ENCODE peak calls at places on chromosomes 4 and X, in seven cellular contexts. G, H, E, I, B, C and N are unnamed samples. For H3K36me3, the result is how much of the 10 kb centered on the place peaks cover.

GRCh38 chr4:81550005-81550896 is 78.5 kb upstream of the RASGEF1B start:
- DNase-seq in B (peak), C (no peak), G (no peak), I (no peak), H (no peak), E (no peak), N (no peak)

GRCh38 chr4:81021526-81021944 is 9.0 kb upstream of the BMP3 start:
- DNase-seq in I (no peak), H (no peak), C (peak), G (peak), E (no peak), B (no peak), N (no peak)

GRCh38 chr4:62260256-62260655 is 1060.1 kb downstream of the ADGRL3 start:
- DNase-seq in B (peak), G (no peak), E (no peak), I (no peak), C (no peak), H (no peak), N (no peak)

GRCh38 chr4:174377613-174378012 is 93.9 kb downstream of the CEP44 start:
- DNase-seq in B (no peak), E (no peak), G (no peak), C (no peak), H (no peak), I (no peak), N (no peak)

GRCh38 chrX:43728002-43728401 is 71.9 kb downstream of the MAOA start:
- DNase-seq in H (no peak), G (no peak), E (no peak), B (no peak), C (no peak), I (no peak), N (no peak)

GRCh38 chr4:13088726-13089658 is 395.1 kb downstream of the RAB28 start:
- DNase-seq in G (no peak), B (no peak), H (no peak), E (no peak), I (no peak), C (no peak), N (no peak)

GRCh38 chr4:76216521-76216920 is 2.9 kb upstream of the SCARB2 start:
- DNase-seq in B (no peak), H (no peak), E (no peak), I (no peak), C (no peak), G (no peak), N (no peak)

GRCh38 chr4:150006197-150006596 is 72.0 kb upstream of the DCLK2 start:
- DNase-seq in C (no peak), E (no peak), H (no peak), I (no peak), B (no peak), G (no peak), N (no peak)

GRCh38 chr4:96228463-96228862 is 388.6 kb downstream of the PDHA2 start:
- DNase-seq in G (no peak), C (no peak), H (no peak), B (no peak), E (no peak), I (no peak), N (no peak)

GRCh38 chr4:73707918-73708577 is 32.3 kb upstream of the CXCL8 start:
- DNase-seq in B (no peak), I (no peak), E (no peak), G (peak), H (no peak), C (peak), N (no peak)

GRCh38 chr4:18698119-18698883 is 676.7 kb upstream of the LCORL start:
- DNase-seq in B (no peak), C (no peak), I (no peak), G (no peak), E (no peak), H (no peak), N (no peak)

GRCh38 chr4:95231713-95232112 is 317.1 kb downstream of the UNC5C start:
- DNase-seq in G (peak), C (no peak), B (no peak), I (no peak), H (no peak), E (no peak), N (no peak)

GRCh38 chrX:66633541-66633940 is 5.3 kb downstream of the EDA2R start:
- DNase-seq in C (no peak), G (no peak), B (no peak), I (no peak), H (no peak), E (no peak), N (no peak)

GRCh38 chrX:49754238-49754857 is 58.6 kb upstream of the PAGE1 start:
- DNase-seq in G (peak), H (peak), E (peak), I (no peak), B (peak), C (no peak), N (peak)

GRCh38 chr4:69984030-69984443 is 11.7 kb upstream of the STATH start:
- DNase-seq in I (no peak), B (no peak), H (no peak), C (no peak), G (no peak), E (no peak), N (no peak)

GRCh38 chr4:171956678-171957077 is 143.5 kb downstream of the GALNTL6 start:
- DNase-seq in C (no peak), B (no peak), G (no peak), I (no peak), E (no peak), H (no peak), N (no peak)

GRCh38 chrX:76555816-76556215 is 128.3 kb downstream of the MAGEE1 start:
- DNase-seq in E (peak), I (no peak), C (no peak), G (no peak), B (peak), H (no peak), N (no peak)

GRCh38 chr4:12791536-12791935 is 692.6 kb downstream of the RAB28 start:
- DNase-seq in E (no peak), I (no peak), G (no peak), B (no peak), C (no peak), H (no peak), N (no peak)

GRCh38 chrX:119189115-119189514 is 47.0 kb upstream of the PGRMC1 start:
- DNase-seq in I (no peak), G (no peak), H (no peak), E (no peak), B (no peak), C (no peak), N (no peak)

GRCh38 chrX:47200385-47201150 is 6.9 kb downstream of the UBA1 start:
- DNase-seq in B (peak), C (no peak), E (no peak), I (no peak), H (no peak), G (peak), N (no peak)

GRCh38 chr4:185640809-185641675 is 105.7 kb upstream of the PDLIM3 start:
- DNase-seq in E (peak), B (no peak), C (no peak), I (no peak), H (no peak), G (no peak), N (no peak)

GRCh38 chr4:15034071-15034764 is 31.9 kb downstream of the CPEB2 start:
- DNase-seq in B (no peak), G (no peak), I (no peak), C (no peak), E (no peak), H (no peak), N (no peak)

GRCh38 chr4:41236046-41236445 is 20.7 kb upstream of the UCHL1 start:
- DNase-seq in G (no peak), B (no peak), H (no peak), I (no peak), C (no peak), E (no peak), N (no peak)

GRCh38 chr4:31539279-31540074 is 819.3 kb downstream of the PCDH7 start:
- DNase-seq in B (no peak), H (no peak), G (no peak), E (no peak), C (no peak), I (no peak), N (no peak)

GRCh38 chr4:15012017-15012788 is 9.9 kb downstream of the CPEB2 start:
- DNase-seq in H (no peak), C (no peak), E (no peak), B (no peak), G (no peak), I (no peak), N (no peak)

GRCh38 chr4:79413486-79413885 is 5.5 kb upstream of the GK2 start:
- DNase-seq in I (no peak), H (no peak), C (no peak), E (no peak), G (no peak), B (no peak), N (no peak)

GRCh38 chr4:130714006-130714405 is 1618.1 kb downstream of the C4orf33 start:
- DNase-seq in E (no peak), G (no peak), I (no peak), B (no peak), C (no peak), H (no peak), N (no peak)

GRCh38 chr4:86644892-86645291 is 50.8 kb downstream of the PTPN13 start:
- DNase-seq in B (no peak), I (no peak), E (no peak), C (no peak), H (no peak), G (no peak), N (no peak)

GRCh38 chr4:157961591-157961990 is 211.2 kb downstream of the GASK1B start:
- DNase-seq in C (no peak), H (no peak), I (no peak), E (no peak), G (no peak), B (no peak), N (no peak)

GRCh38 chrX:69496143-69496542 is 8.0 kb upstream of the NALF2 start:
- DNase-seq in I (no peak), E (no peak), C (no peak), H (no peak), G (no peak), B (no peak), N (no peak)

GRCh38 chrX:150253946-150254615 is 109.0 kb upstream of the MAMLD1 start:
- DNase-seq in E (no peak), C (peak), I (no peak), B (peak), G (no peak), H (no peak), N (no peak)

GRCh38 chrX:71671043-71671829 is 3.9 kb downstream of the LOC101059915 start:
- DNase-seq in I (no peak), B (no peak), E (no peak), C (no peak), G (no peak), H (no peak), N (no peak)

GRCh38 chrX:123927845-123928244 is 33.7 kb upstream of the STAG2 start:
- DNase-seq in H (no peak), E (no peak), B (no peak), I (no peak), C (no peak), G (no peak), N (no peak)
- H3K36me3 ChIP-seq in H (under half), E (under half), B (under half), I (under half), C (under half), G (under half), N (under half)

DNA sequence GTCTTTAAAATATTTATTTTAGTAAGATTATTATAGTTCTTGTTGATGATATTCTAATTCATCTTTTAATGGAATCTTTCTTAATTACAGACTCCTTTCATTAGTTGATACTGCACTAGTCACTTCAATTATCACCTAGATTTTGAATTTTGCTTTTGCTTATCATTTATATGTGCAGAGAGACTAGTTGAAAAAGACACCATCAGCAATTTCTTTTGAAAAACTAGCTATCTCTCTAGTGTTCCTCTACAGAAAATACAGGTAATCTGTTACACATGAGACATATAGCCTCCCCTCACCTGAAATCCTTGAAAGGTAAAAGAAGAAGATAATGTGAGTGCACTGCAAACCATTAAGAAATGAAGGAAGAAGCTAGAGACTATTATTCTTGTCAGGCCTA is 31.3 kb downstream of the GPRIN3 start:
- DNase-seq in I (no peak), H (no peak), B (no peak), E (no peak), G (no peak), C (no peak), N (no peak)
- H3K27ac ChIP-seq in I (no peak), H (no peak), B (no peak), E (no peak), G (no peak), C (no peak), N (no peak)

GRCh38 chr4:144734522-144734921 is 88.6 kb downstream of the HHIP start:
- DNase-seq in G (no peak), H (no peak), B (peak), C (no peak), I (no peak), E (no peak), N (no peak)

GRCh38 chr4:144738649-144739048 is 92.7 kb downstream of the HHIP start:
- DNase-seq in E (no peak), H (no peak), G (no peak), B (no peak), I (no peak), C (no peak), N (no peak)

GRCh38 chr4:144740316-144740715 is 94.4 kb downstream of the HHIP start:
- DNase-seq in C (no peak), G (no peak), H (no peak), B (no peak), I (no peak), E (no peak), N (no peak)
- H3K36me3 ChIP-seq in C (under half), G (under half), H (under half), B (under half), I (under half), E (under half), N (under half)

DNA sequence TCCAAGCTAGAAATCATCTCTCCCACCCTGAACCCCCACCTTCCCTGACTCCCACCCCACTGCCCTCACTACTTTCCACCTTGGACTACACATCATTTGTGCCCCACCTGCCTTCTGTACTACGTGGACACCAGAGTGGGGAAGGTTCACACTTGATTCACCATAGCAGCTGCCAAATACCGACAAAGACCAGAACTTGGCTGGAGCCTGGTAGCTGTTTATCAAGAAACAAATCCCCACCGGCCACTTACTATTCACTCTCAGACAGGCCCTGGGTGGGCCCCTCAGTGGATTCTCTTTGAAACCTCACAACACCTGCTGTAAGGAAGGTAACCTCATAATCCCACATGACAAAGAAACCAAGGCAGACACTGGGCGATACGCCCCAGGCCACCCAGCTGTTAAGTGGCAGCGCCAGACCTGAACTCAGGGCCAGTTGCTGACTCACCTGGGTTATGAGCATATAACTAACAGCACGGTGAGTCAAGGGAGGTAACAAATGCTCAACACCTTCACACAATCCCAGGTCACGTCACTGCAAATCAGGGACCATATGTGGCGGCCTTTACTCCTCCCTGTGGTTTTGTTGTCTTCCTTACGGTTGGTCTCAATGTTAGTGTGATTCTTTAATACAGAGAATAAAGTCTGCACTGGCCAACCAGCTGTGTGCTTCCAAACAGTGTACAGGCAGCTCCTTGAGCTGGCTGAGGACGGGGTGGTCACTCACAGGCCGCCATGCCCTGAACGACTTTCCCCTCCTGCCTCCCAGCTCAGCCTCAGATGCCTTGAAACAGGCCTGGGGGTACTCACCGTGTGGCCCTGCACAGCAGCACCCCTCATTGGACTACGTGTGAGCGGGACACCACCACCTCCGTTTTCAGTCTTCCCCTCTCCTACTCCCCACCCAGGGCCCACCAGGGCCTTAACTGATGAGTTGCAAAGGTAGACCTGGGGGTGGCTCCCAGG is 7.5 kb downstream of the WDR1 start:
- DNase-seq in I (no peak), B (no peak), C (no peak), G (peak), H (peak), E (peak), N (no peak)
- H3K27ac ChIP-seq in I (peak), B (no peak), C (peak), G (peak), H (peak), E (peak), N (peak)

GRCh38 chr4:3123201-3123671 is 48.8 kb downstream of the HTT start:
- DNase-seq in I (no peak), B (no peak), H (no peak), C (no peak), E (no peak), G (no peak), N (no peak)

GRCh38 chr4:3121110-3121509 is 46.6 kb downstream of the HTT start:
- DNase-seq in H (no peak), C (no peak), I (no peak), G (no peak), E (no peak), B (no peak), N (no peak)

GRCh38 chr4:3122081-3122563 is 47.6 kb downstream of the HTT start:
- DNase-seq in E (no peak), I (no peak), B (no peak), G (no peak), H (no peak), C (no peak), N (no peak)

GRCh38 chr4:3124070-3124767 is 49.7 kb downstream of the HTT start:
- DNase-seq in B (no peak), G (no peak), E (no peak), I (no peak), H (no peak), C (no peak), N (no peak)

DNA sequence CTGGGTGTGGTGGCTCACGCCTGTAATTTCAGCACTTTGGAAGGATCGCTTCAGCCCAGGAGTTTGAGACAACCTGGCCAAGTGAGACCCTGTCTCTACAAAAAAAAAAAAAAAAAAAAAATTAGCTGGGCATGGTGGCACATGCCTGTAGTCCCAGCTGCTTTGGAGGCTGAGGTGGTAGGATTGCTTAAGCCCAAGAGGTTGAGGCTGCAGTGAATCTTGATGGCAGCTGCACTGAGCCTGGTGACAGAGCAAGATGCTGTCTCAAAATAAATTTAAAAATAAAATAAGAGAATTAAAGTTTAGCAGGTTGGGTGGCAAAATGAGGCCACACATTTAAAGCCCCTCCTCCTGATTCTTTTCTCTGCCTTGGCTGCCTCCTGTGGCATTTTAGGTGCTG is 47.1 kb downstream of the HTT start:
- DNase-seq in H (no peak), I (no peak), G (no peak), B (no peak), C (no peak), E (no peak), N (no peak)
- H3K36me3 ChIP-seq in H (under half), I (under half), G (under half), B (half or more), C (under half), E (under half), N (under half)

GRCh38 chr4:100431416-100431815 is 86.4 kb downstream of the EMCN start:
- DNase-seq in B (no peak), C (no peak), I (no peak), E (no peak), G (no peak), H (no peak), N (no peak)

GRCh38 chr4:100429616-100430015 is 88.2 kb downstream of the EMCN start:
- DNase-seq in I (no peak), E (no peak), G (no peak), B (no peak), H (no peak), C (no peak), N (no peak)

GRCh38 chr4:100428051-100428450 is 89.8 kb downstream of the EMCN start:
- DNase-seq in E (no peak), B (no peak), G (no peak), H (no peak), I (no peak), C (no peak), N (no peak)

GRCh38 chr4:100430441-100430840 is 87.4 kb downstream of the EMCN start:
- DNase-seq in E (no peak), H (no peak), B (no peak), C (no peak), G (no peak), I (no peak), N (no peak)
- H3K27ac ChIP-seq in E (no peak), H (no peak), B (no peak), C (no peak), G (no peak), I (no peak), N (no peak)